ENCODE peak calls at places on chromosomes 2 and 18, in five cellular contexts. P, W, H, S and Y are unnamed samples.

GRCh38 chr2:129880309-129880708 is 99.2 kb upstream of the RAB6C start:
- DNase-seq in H (no peak), P (no peak), W (no peak), S (no peak), Y (no peak)

GRCh38 chr18:812123-812672 is at the start of gene YES1:
- DNase-seq in S (no peak), H (peak), P (peak), W (peak), Y (peak)

GRCh38 chr18:52426041-52426440 is 86.0 kb downstream of the DCC start:
- DNase-seq in W (no peak), S (no peak), P (no peak), H (no peak), Y (no peak)

GRCh38 chr2:241911551-241911950 is 42.0 kb downstream of the RTP5 start:
- DNase-seq in W (no peak), S (no peak), H (no peak), P (no peak), Y (no peak)

GRCh38 chr2:237862528-237862895 is 3.1 kb downstream of the RAMP1 start:
- DNase-seq in H (peak), W (no peak), P (peak), S (no peak), Y (no peak)

GRCh38 chr2:58428553-58429284 is 187.6 kb upstream of the FANCL start:
- DNase-seq in S (no peak), W (no peak), P (no peak), H (no peak), Y (peak)

GRCh38 chr2:120935339-120936313 is 200.0 kb downstream of the GLI2 start:
- DNase-seq in P (peak), S (no peak), W (peak), H (no peak), Y (no peak)

GRCh38 chr18:71431171-71431570 is 1113.0 kb downstream of the CBLN2 start:
- DNase-seq in H (no peak), P (no peak), S (no peak), W (no peak), Y (no peak)

GRCh38 chr2:32865399-32866068 is 81.2 kb upstream of the LTBP1 start:
- DNase-seq in H (no peak), P (no peak), S (peak), W (peak), Y (no peak)

DNA sequence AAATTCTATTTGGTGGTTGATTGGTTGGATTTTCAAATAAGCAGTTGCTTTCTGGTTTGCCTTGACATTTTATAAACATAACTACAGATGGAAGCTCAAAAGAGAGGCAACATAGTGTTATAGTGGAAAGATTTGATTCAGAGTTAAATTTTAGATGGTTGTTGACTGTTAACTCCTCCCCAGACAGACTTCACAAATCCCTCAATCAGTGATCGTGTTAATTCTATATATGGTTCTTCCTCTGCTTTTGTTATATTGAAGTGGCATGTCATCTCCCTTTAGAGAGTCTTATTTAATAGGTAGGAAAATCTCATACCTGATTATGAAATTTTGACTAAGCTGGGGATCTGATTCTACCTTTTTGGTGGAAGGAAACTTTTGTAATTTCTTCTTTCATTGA is 19.5 kb downstream of the DGUOK start:
- DNase-seq in S (no peak), P (no peak), H (no peak), W (no peak), Y (no peak)
- TF ChIP-seq CTCF in S (no peak), P (no peak), H (no peak), W (no peak), Y (no peak)

DNA sequence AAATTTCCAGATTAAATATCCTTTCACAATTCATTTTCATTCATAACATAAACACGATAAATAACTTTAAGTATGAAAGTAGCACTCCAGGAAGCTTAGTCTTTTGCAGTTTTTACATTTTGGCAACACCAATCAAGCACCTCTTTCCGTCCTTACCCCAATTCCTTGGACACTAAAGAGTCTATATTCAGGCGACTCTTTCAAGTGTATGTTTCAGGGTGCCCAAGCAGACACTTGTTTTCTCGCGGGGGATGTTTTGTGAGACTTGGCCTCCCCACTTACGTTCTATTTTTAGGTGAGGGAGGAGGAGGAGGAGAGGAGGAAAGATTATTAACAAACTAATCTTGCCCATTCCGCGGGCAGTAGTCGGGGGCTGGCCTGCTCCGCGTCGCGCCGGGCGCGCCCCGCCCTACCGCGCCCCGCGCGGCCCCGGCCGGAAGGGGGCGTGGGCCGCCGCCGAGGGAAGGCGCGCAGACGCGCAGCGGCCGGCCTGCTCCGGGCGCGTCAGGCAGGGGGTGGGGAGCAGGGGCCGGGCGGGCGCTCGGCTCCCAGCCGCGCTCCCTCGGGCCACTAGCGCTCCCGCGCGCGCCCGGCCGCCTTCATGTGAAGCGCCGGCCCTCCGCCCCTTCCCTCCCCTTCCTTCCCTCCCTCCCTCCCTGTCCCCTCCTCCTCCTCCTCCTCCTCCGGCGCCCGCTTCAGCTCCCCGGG is at the start of gene ITPRID2:
- DNase-seq in S (peak), P (peak), W (peak), H (peak), Y (peak)
- TF ChIP-seq CTCF in S (no peak), P (peak), W (no peak), H (peak), Y (peak)

DNA sequence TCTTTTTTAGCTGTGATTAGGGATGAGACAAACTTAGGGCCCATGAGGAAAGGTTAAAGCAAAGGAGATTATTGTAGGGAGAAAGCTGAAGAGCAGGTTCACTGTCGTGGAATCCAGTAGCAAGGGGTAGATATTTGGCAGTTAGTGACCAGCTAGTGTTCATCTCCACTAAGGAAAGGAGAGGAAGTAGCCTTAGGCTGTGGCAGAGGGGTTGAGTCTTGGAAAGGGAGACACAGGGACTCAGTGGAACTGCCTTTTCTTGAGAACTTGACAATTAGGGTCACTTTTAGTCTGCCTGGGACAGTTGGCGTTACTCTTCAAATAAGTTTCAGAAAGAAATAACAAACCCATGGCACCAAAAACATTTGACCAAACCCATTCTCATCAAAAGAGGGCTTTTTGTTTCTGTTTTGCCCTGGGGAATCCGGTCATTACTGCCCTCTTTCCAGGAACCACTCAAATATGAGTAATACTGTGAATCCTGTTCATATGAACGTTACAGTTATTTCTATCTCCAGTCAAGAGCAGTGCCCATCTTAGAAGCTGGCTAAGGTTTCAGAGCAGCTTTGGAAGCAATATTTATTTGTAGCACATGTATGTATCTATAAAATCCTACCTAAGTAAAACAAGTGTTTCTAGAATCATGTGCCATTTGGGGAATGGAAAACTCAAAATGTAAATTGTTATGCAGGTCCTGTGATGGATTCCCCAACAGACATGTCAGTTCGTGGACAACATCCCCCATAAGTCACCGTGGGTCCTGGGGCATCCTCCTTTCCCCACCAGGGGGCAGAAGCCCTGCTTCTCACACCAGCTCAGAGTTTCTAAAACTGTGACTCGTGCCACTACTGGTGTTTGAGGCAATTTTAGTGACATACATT is 77.3 kb upstream of the PHLPP1 start:
- DNase-seq in P (no peak), W (no peak), S (no peak), H (no peak), Y (peak)
- TF ChIP-seq CTCF in P (no peak), W (peak), S (peak), H (peak), Y (peak)

GRCh38 chr2:172674034-172674967 is 61.3 kb upstream of the RAPGEF4 start:
- DNase-seq in P (no peak), W (peak), H (peak), S (no peak), Y (peak)
- TF ChIP-seq CTCF in P (no peak), W (peak), H (peak), S (peak), Y (peak)

GRCh38 chr2:208406474-208407451 is at the start of gene PTH2R:
- DNase-seq in P (no peak), S (no peak), H (peak), W (no peak), Y (peak)
- TF ChIP-seq CTCF in P (no peak), S (peak), H (no peak), W (no peak), Y (no peak)